ENCODE peak calls at places on chromosomes 11 and 22, in five cellular contexts. A is activated CD4-positive, alpha-beta T cell treated with anti-CD3 and anti-CD28 coated beads for 24 hours; S is posterior cingulate gyrus; O is ELR; H is Kasumi-1. X is an unnamed sample.

GRCh38 chr11:62705401-62705800 is 1.8 kb downstream of the BSCL2 start:
- DNase-seq in A (no peak), S (no peak), O (no peak), H (no peak), X (no peak)

GRCh38 chr22:38238519-38239051 is 34.2 kb downstream of the TMEM184B start:
- DNase-seq in A (no peak), S (no peak), O (no peak), H (no peak), X (no peak)

GRCh38 chr11:129451524-129451923 is 75.9 kb downstream of the BARX2 start:
- DNase-seq in A (no peak), S (no peak), O (no peak), H (no peak), X (no peak)

GRCh38 chr11:76210920-76211851 is 4.9 kb upstream of the WNT11 start:
- DNase-seq in A (no peak), S (no peak), O (no peak), H (no peak), X (no peak)

GRCh38 chr11:128852327-128853023 is 14.6 kb downstream of the KCNJ1 start:
- DNase-seq in A (no peak), S (no peak), O (no peak), H (no peak), X (no peak)

GRCh38 chr22:27424319-27424718 is 377.2 kb downstream of the MN1 start:
- DNase-seq in A (no peak), S (no peak), O (peak; percentile 19), H (no peak), X (no peak)

GRCh38 chr11:130732476-130732875 is 183.8 kb downstream of the SNX19 start:
- DNase-seq in A (no peak), S (no peak), O (no peak), H (no peak), X (no peak)

GRCh38 chr11:116688202-116688540 is 84.6 kb downstream of the BUD13 start:
- DNase-seq in A (no peak), S (no peak), O (no peak), H (no peak), X (no peak)

GRCh38 chr11:74417379-74417804 is 19.2 kb upstream of the PGM2L1 start:
- DNase-seq in A (no peak), S (no peak), O (no peak), H (no peak), X (no peak)

GRCh38 chr22:46057762-46058420 is 80.9 kb upstream of the WNT7B start:
- DNase-seq in A (no peak), S (peak; percentile 28), O (peak; percentile 84), H (no peak), X (no peak)

GRCh38 chr11:66874232-66874631 is 17.4 kb downstream of the LRFN4 start:
- DNase-seq in A (no peak), S (no peak), O (no peak), H (no peak), X (no peak)

GRCh38 chr11:116696381-116696941 is 76.3 kb downstream of the BUD13 start:
- DNase-seq in A (no peak), S (no peak), O (peak; percentile 19), H (no peak), X (no peak)

GRCh38 chr22:38760477-38761201 is 4.8 kb upstream of the SUN2 start:
- DNase-seq in A (no peak), S (no peak), O (peak; percentile 65), H (no peak), X (no peak)